ENCODE peak calls at places on chromosomes 16 and 17, in nine cellular contexts. M is HepG2, S is A549, K is SK-N-SH, I is Panc1, L is K562, C is HCT116, W is GM23338, Y is GM12878. V is an unnamed sample.

GRCh38 chr16:87877942-87878507 is 8.7 kb upstream of the SLC7A5 start:
- DNase-seq in K (no peak), C (no peak), Y (no peak), I (no peak), W (no peak), L (no peak), S (no peak), M (no peak), V (no peak)

GRCh38 chr17:6927290-6927844 is 68.5 kb upstream of the ALOX12 start:
- DNase-seq in L (no peak), C (no peak), Y (no peak), K (no peak), M (no peak), I (no peak), S (no peak), W (no peak), V (no peak)

GRCh38 chr16:54584121-54584520 is 297.5 kb upstream of the IRX3 start:
- DNase-seq in S (no peak), I (no peak), W (no peak), C (no peak), Y (no peak), M (no peak), L (no peak), K (no peak), V (no peak)

GRCh38 chr17:65564793-65565192 is 3.3 kb upstream of the AXIN2 start:
- DNase-seq in S (no peak), I (no peak), M (peak; percentile 83), K (peak; percentile 76), L (no peak), C (no peak), W (no peak), Y (no peak), V (no peak)

GRCh38 chr17:1110844-1111598 is 68.8 kb downstream of the ABR start:
- DNase-seq in I (peak; percentile 70), Y (no peak), M (peak; percentile 79), W (no peak), C (peak; percentile 88), L (no peak), K (peak; percentile 65), S (peak; percentile 90), V (peak; percentile 59)

GRCh38 chr16:54482892-54483574 is 196.4 kb upstream of the IRX3 start:
- DNase-seq in Y (no peak), I (no peak), S (no peak), W (no peak), L (no peak), K (peak; percentile 59), M (no peak), C (no peak), V (no peak)

GRCh38 chr17:47953945-47954344 is 3.7 kb downstream of the PRR15L start:
- DNase-seq in M (no peak), I (no peak), L (no peak), S (no peak), Y (no peak), C (no peak), K (no peak), W (peak; percentile 30), V (no peak)

GRCh38 chr17:43547659-43548256 is 1.6 kb upstream of the ETV4 start:
- DNase-seq in L (no peak), C (no peak), W (no peak), I (no peak), S (no peak), M (no peak), K (no peak), Y (no peak), V (no peak)

GRCh38 chr16:66619534-66620418 is 15.3 kb downstream of the CMTM3 start:
- DNase-seq in Y (no peak), L (peak; percentile 48), W (no peak), M (no peak), I (no peak), S (no peak), C (no peak), K (no peak), V (no peak)

GRCh38 chr16:54446639-54447038 is 160.1 kb upstream of the IRX3 start:
- DNase-seq in K (no peak), Y (no peak), L (no peak), S (no peak), I (peak; percentile 12), C (no peak), M (no peak), W (no peak), V (peak; percentile 16)

GRCh38 chr17:77512062-77512946 is 371.5 kb downstream of the SEC14L1 start:
- DNase-seq in S (no peak), L (no peak), C (no peak), I (no peak), K (no peak), Y (no peak), M (peak; percentile 99), W (no peak), V (no peak)

GRCh38 chr17:56076980-56077379 is 76.3 kb upstream of the ANKFN1 start:
- DNase-seq in W (no peak), I (no peak), L (no peak), M (no peak), Y (no peak), K (no peak), C (no peak), S (no peak), V (no peak)

GRCh38 chr16:79714440-79714839 is 113.9 kb upstream of the MAF start:
- DNase-seq in K (no peak), C (no peak), S (no peak), M (no peak), L (no peak), I (no peak), Y (no peak), W (no peak), V (no peak)

GRCh38 chr17:57868007-57868774 is 18.3 kb upstream of the MRPS23 start:
- DNase-seq in Y (peak; percentile 47), S (peak; percentile 97), M (peak; percentile 59), L (peak; percentile 59), I (no peak), K (peak; percentile 84), W (peak; percentile 86), C (peak; percentile 90), V (peak; percentile 86)

GRCh38 chr17:13601317-13601775 is 383 bp downstream of the HS3ST3A1 start:
- DNase-seq in M (no peak), I (no peak), K (peak; percentile 52), L (peak; percentile 20), W (peak; percentile 48), S (no peak), C (no peak), Y (no peak), V (no peak)

GRCh38 chr17:61410555-61411089 is 11.0 kb downstream of the TBX2 start:
- DNase-seq in Y (no peak), S (no peak), W (peak; percentile 91), M (no peak), L (no peak), I (no peak), C (no peak), K (peak; percentile 90), V (peak; percentile 40)
- TF ChIP-seq REST in Y (no peak), S (no peak), W (no peak), M (no peak), L (no peak), I (no peak), C (no peak), K (no peak), V (no peak)

GRCh38 chr16:55825115-55825728 is 7.7 kb downstream of the CES1 start:
- DNase-seq in I (no peak), L (no peak), W (no peak), M (no peak), C (no peak), Y (no peak), S (no peak), K (no peak), V (no peak)

GRCh38 chr16:55821210-55821609 is 11.7 kb downstream of the CES1 start:
- DNase-seq in C (no peak), K (no peak), Y (no peak), S (no peak), I (no peak), W (no peak), M (no peak), L (no peak), V (no peak)

GRCh38 chr16:55824473-55824872 is 8.4 kb downstream of the CES1 start:
- DNase-seq in L (no peak), S (no peak), C (no peak), Y (no peak), M (no peak), K (no peak), I (no peak), W (no peak), V (no peak)

GRCh38 chr16:55820615-55821014 is 12.3 kb downstream of the CES1 start:
- DNase-seq in M (no peak), Y (no peak), S (no peak), I (no peak), C (no peak), K (no peak), L (no peak), W (no peak), V (no peak)

GRCh38 chr16:55822280-55822810 is 10.6 kb downstream of the CES1 start:
- DNase-seq in M (no peak), I (no peak), Y (no peak), S (no peak), K (no peak), C (no peak), L (no peak), W (no peak), V (no peak)
- TF ChIP-seq REST in M (no peak), I (no peak), Y (no peak), S (no peak), K (no peak), C (no peak), L (no peak), W (no peak), V (no peak)

DNA sequence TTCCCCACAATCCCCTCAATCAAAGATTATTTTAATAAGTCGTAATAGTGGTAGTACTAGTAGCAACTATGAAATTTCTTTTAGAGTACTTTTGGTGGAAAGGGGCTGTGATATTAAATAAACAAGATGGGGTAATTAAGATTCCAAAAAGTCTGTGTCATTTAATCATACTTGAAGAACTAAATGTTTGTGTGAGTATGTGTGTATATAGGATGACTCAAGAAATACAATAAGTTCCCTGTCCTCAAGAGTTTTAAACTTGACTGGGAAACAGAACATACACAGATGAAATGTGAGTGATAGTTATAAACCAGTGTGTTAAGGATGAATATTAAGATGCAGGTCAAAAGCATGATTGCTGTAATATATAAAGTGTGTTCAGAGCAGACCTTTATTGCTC is 2.3 kb downstream of the ALDH3A2 start:
- DNase-seq in M (no peak), S (no peak), Y (no peak), W (no peak), K (no peak), I (no peak), C (no peak), L (no peak), V (no peak)
- TF ChIP-seq REST in M (no peak), S (no peak), Y (no peak), W (no peak), K (no peak), I (no peak), C (no peak), L (no peak), V (no peak)

DNA sequence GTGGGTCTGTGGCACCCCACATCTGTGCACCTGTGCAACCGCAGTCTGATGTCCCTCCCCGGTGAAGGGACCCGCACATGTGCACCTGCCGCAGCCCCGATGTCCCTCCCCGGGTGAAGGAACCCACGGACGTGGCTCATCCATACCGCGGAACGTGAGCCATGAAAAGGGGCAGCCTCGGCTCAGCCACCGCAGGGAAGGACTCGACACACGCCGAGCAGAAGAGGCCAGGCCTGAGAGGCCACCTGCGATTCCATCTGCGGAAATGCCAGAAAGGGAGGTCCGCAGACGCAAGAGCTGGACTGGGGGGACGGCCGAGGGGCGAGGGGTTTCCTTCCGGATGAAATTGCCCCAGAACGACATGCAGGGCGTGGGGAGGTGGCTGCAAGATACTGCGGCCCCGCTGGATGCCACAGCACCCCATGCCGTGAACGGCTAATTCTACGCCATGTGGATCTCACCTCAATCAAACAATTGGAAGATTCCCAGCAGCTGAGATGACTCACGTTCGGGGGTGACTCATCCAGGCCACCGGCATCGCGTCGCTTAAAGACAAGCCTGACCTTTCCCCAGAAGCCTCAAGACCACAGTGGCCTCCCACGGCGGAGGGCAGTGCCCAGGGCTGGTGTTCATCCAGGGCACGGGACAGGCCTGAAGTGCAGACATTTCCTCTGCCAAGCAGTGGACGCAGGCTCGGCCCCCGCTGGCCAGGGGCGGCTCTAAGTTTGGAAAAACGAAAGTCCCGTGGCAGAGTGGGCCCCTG is 21.0 kb downstream of the SOX8 start:
- DNase-seq in I (peak; percentile 89), Y (no peak), C (peak; percentile 85), W (no peak), K (no peak), L (peak; percentile 64), S (peak; percentile 95), M (peak; percentile 49), V (no peak)
- TF ChIP-seq REST in I (no peak), Y (no peak), C (no peak), W (no peak), K (no peak), L (no peak), S (no peak), M (no peak), V (no peak)